ENCODE peak calls at places on chromosomes 6 and 20, in five cellular contexts. One of them, this sample, is unnamed.

GRCh38 chr20:23753589-23753988 is 2.9 kb upstream of the CST1 start:
- DNase-seq in stomach: no peak
- DNase-seq in fibroblast of lung: no peak
- DNase-seq in A549: no peak
- DNase-seq in IMR-90: no peak
- DNase-seq in this sample: no peak

GRCh38 chr6:168746643-168747042 is 305.7 kb downstream of the SMOC2 start:
- DNase-seq in stomach: no peak
- DNase-seq in fibroblast of lung: no peak
- DNase-seq in A549: no peak
- DNase-seq in IMR-90: no peak
- DNase-seq in this sample: no peak

GRCh38 chr6:153553627-153554026 is 422.5 kb upstream of the RGS17 start:
- DNase-seq in stomach: no peak
- DNase-seq in fibroblast of lung: no peak
- DNase-seq in A549: peak; percentile 2
- DNase-seq in IMR-90: no peak
- DNase-seq in this sample: no peak

GRCh38 chr6:97205936-97206335 is 77.1 kb downstream of the MMS22L start:
- DNase-seq in stomach: no peak
- DNase-seq in fibroblast of lung: no peak
- DNase-seq in A549: no peak
- DNase-seq in IMR-90: no peak
- DNase-seq in this sample: no peak

GRCh38 chr20:53163486-53163885 is 191.3 kb downstream of the TSHZ2 start:
- DNase-seq in stomach: no peak
- DNase-seq in fibroblast of lung: peak; percentile 99
- DNase-seq in A549: no peak
- DNase-seq in IMR-90: peak; percentile 10
- DNase-seq in this sample: no peak

GRCh38 chr20:32089637-32090330 is 19.7 kb upstream of the TM9SF4 start:
- DNase-seq in stomach: no peak
- DNase-seq in fibroblast of lung: no peak
- DNase-seq in A549: no peak
- DNase-seq in IMR-90: no peak
- DNase-seq in this sample: no peak

GRCh38 chr6:158867381-158868121 is 48.4 kb upstream of the EZR start:
- DNase-seq in stomach: peak; percentile 38
- DNase-seq in fibroblast of lung: no peak
- DNase-seq in A549: peak; percentile 56
- DNase-seq in IMR-90: no peak
- DNase-seq in this sample: no peak

GRCh38 chr6:134402372-134402984 is 84.6 kb upstream of the SGK1 start:
- DNase-seq in stomach: no peak
- DNase-seq in fibroblast of lung: no peak
- DNase-seq in A549: no peak
- DNase-seq in IMR-90: no peak
- DNase-seq in this sample: no peak

GRCh38 chr6:82914511-82914910 is 151.1 kb downstream of the UBE3D start:
- DNase-seq in stomach: no peak
- DNase-seq in fibroblast of lung: no peak
- DNase-seq in A549: no peak
- DNase-seq in IMR-90: no peak
- DNase-seq in this sample: no peak

GRCh38 chr20:50416930-50417329 is 93.3 kb upstream of the PTPN1 start:
- DNase-seq in stomach: no peak
- DNase-seq in fibroblast of lung: no peak
- DNase-seq in A549: no peak
- DNase-seq in IMR-90: no peak
- DNase-seq in this sample: no peak

GRCh38 chr6:90375681-90376439 is 79.2 kb upstream of the BACH2 start:
- DNase-seq in stomach: no peak
- DNase-seq in fibroblast of lung: peak; percentile 94
- DNase-seq in A549: no peak
- DNase-seq in IMR-90: peak; percentile 87
- DNase-seq in this sample: peak; percentile 46

GRCh38 chr20:37615507-37616425 is 78.1 kb upstream of the CTNNBL1 start:
- DNase-seq in stomach: peak; percentile 55
- DNase-seq in fibroblast of lung: peak; percentile 20
- DNase-seq in A549: peak; percentile 61
- DNase-seq in IMR-90: no peak
- DNase-seq in this sample: no peak

GRCh38 chr6:158061709-158062461 is 80.2 kb downstream of the SYNJ2 start:
- DNase-seq in stomach: no peak
- DNase-seq in fibroblast of lung: peak; percentile 90
- DNase-seq in A549: no peak
- DNase-seq in IMR-90: no peak
- DNase-seq in this sample: no peak

GRCh38 chr6:140138311-140138994 is 764.0 kb upstream of the CITED2 start:
- DNase-seq in stomach: no peak
- DNase-seq in fibroblast of lung: peak; percentile 3
- DNase-seq in A549: no peak
- DNase-seq in IMR-90: no peak
- DNase-seq in this sample: no peak

GRCh38 chr6:79630883-79631799 is at the start of gene SH3BGRL2:
- DNase-seq in stomach: peak; percentile 95
- DNase-seq in fibroblast of lung: peak; percentile 74
- DNase-seq in A549: peak; percentile 42
- DNase-seq in IMR-90: peak; percentile 59
- DNase-seq in this sample: peak; percentile 24

GRCh38 chr6:2155206-2155605 is 90.2 kb downstream of the GMDS start:
- DNase-seq in stomach: no peak
- DNase-seq in fibroblast of lung: no peak
- DNase-seq in A549: no peak
- DNase-seq in IMR-90: no peak
- DNase-seq in this sample: no peak

GRCh38 chr6:73657201-73657600 is 3.4 kb upstream of the SLC17A5 start:
- DNase-seq in stomach: no peak
- DNase-seq in fibroblast of lung: no peak
- DNase-seq in A549: no peak
- DNase-seq in IMR-90: no peak
- DNase-seq in this sample: no peak

GRCh38 chr20:34532320-34532719 is 16.1 kb downstream of the DYNLRB1 start:
- DNase-seq in stomach: no peak
- DNase-seq in fibroblast of lung: no peak
- DNase-seq in A549: no peak
- DNase-seq in IMR-90: no peak
- DNase-seq in this sample: no peak

GRCh38 chr6:107485157-107485556 is 4.8 kb upstream of the SOBP start:
- DNase-seq in stomach: no peak
- DNase-seq in fibroblast of lung: no peak
- DNase-seq in A549: no peak
- DNase-seq in IMR-90: no peak
- DNase-seq in this sample: no peak

GRCh38 chr6:79385333-79385732 is 150.9 kb upstream of the HMGN3 start:
- DNase-seq in stomach: no peak
- DNase-seq in fibroblast of lung: no peak
- DNase-seq in A549: no peak
- DNase-seq in IMR-90: no peak
- DNase-seq in this sample: no peak

GRCh38 chr6:29502597-29502996 is 14.8 kb upstream of the MAS1L start:
- DNase-seq in stomach: no peak
- DNase-seq in fibroblast of lung: no peak
- DNase-seq in A549: no peak
- DNase-seq in IMR-90: no peak
- DNase-seq in this sample: no peak

DNA sequence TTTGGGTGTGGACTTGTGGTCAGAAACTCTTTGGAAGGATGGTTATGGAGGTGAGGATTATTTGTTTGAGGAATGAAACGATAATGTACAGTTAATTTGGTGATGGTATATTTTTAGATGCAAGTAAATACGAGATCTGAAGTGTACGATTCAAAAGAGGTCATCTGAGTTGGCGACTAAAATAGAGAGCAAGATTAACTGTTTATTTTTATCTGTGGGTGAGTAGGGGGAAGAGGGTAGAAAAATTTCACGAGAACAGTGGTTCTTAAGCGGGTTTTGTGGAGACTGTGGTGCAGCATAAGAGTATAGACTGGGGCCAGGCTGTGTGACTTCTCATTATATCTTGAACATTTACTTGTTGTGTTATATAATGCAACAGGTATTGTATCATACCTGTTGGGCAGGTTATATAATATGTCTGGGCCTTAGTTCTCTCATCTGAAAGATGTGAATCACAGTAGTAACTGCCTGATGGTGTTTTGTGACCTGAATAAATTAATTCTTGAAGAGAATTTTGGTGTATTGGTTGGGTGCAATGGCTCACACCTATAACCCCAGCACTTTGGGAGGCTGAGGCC is 171.2 kb downstream of the JARID2 start:
- DNase-seq in stomach: no peak
- DNase-seq in fibroblast of lung: no peak
- DNase-seq in A549: no peak
- DNase-seq in IMR-90: no peak
- DNase-seq in this sample: no peak
- H3K4me3 ChIP-seq in stomach: no peak overlapping the region
- H3K4me3 ChIP-seq in fibroblast of lung: no peak overlapping the region
- H3K4me3 ChIP-seq in A549: no peak overlapping the region
- H3K4me3 ChIP-seq in IMR-90: no peak overlapping the region
- H3K4me3 ChIP-seq in this sample: no peak overlapping the region

GRCh38 chr20:25987073-25987927 is 290.6 kb upstream of the ZNF337 start:
- DNase-seq in stomach: no peak
- DNase-seq in fibroblast of lung: peak; percentile 11
- DNase-seq in A549: peak; percentile 69
- DNase-seq in IMR-90: peak; percentile 10
- DNase-seq in this sample: no peak

GRCh38 chr20:25991051-25991755 is 294.6 kb upstream of the ZNF337 start:
- DNase-seq in stomach: no peak
- DNase-seq in fibroblast of lung: no peak
- DNase-seq in A549: no peak
- DNase-seq in IMR-90: no peak
- DNase-seq in this sample: no peak

GRCh38 chr20:25984933-25985332 is 288.3 kb upstream of the ZNF337 start:
- DNase-seq in stomach: no peak
- DNase-seq in fibroblast of lung: no peak
- DNase-seq in A549: no peak
- DNase-seq in IMR-90: peak; percentile 49
- DNase-seq in this sample: no peak

GRCh38 chr20:25989196-25989595 is 292.5 kb upstream of the ZNF337 start:
- DNase-seq in stomach: no peak
- DNase-seq in fibroblast of lung: no peak
- DNase-seq in A549: no peak
- DNase-seq in IMR-90: no peak
- DNase-seq in this sample: no peak

DNA sequence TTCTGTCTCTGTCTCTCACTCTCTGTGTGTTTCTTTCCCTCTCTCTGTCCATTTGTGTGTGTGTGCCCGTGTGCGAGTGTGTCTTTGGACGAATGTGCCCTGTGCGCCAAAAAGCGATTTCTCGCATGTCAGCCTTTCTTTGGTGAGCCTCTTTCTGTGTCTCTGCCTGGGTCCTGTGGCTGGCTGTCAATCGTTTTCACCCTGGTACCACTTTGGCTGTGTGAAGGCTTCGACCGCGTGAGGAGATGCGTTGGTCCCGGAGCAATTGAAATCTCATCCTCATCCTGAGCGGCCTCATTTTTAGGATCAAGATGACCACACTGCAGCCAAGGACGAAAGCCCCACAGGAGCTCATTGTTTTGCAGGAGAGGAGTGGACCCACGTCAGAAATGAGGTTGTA is 288.9 kb upstream of the ZNF337 start:
- DNase-seq in stomach: no peak
- DNase-seq in fibroblast of lung: no peak
- DNase-seq in A549: no peak
- DNase-seq in IMR-90: no peak
- DNase-seq in this sample: no peak
- TF ChIP-seq CTCF in stomach: no peak
- TF ChIP-seq CTCF in fibroblast of lung: no peak
- TF ChIP-seq CTCF in A549: no peak
- TF ChIP-seq CTCF in IMR-90: no peak
- TF ChIP-seq CTCF in this sample: no peak

GRCh38 chr6:111088668-111089003 is 1.3 kb downstream of the SLC16A10 start:
- DNase-seq in stomach: no peak
- DNase-seq in fibroblast of lung: no peak
- DNase-seq in A549: no peak
- DNase-seq in IMR-90: no peak
- DNase-seq in this sample: no peak

GRCh38 chr6:111086685-111087084 is 618 bp upstream of the SLC16A10 start:
- DNase-seq in stomach: no peak
- DNase-seq in fibroblast of lung: no peak
- DNase-seq in A549: no peak
- DNase-seq in IMR-90: no peak
- DNase-seq in this sample: no peak

GRCh38 chr6:111090766-111091165 is 3.5 kb downstream of the SLC16A10 start:
- DNase-seq in stomach: no peak
- DNase-seq in fibroblast of lung: no peak
- DNase-seq in A549: no peak
- DNase-seq in IMR-90: no peak
- DNase-seq in this sample: no peak

GRCh38 chr6:111087871-111088667 is 766 bp downstream of the SLC16A10 start:
- DNase-seq in stomach: peak; percentile 44
- DNase-seq in fibroblast of lung: peak; percentile 11
- DNase-seq in A549: no peak
- DNase-seq in IMR-90: no peak
- DNase-seq in this sample: no peak

GRCh38 chr6:111087106-111087835 is at the start of gene SLC16A10:
- DNase-seq in stomach: peak; percentile 84
- DNase-seq in fibroblast of lung: peak; percentile 39
- DNase-seq in A549: peak; percentile 22
- DNase-seq in IMR-90: no peak
- DNase-seq in this sample: no peak
- H3K27ac ChIP-seq in stomach: peak within 1 kb of the TSS; percentile 79
- H3K27ac ChIP-seq in fibroblast of lung: no peak within 1 kb of the TSS
- H3K27ac ChIP-seq in A549: peak within 1 kb of the TSS; percentile 76
- H3K27ac ChIP-seq in IMR-90: no peak within 1 kb of the TSS
- H3K27ac ChIP-seq in this sample: no peak within 1 kb of the TSS

GRCh38 chr6:27281569-27281968 is 30.5 kb downstream of the POM121L2 start:
- DNase-seq in stomach: no peak
- DNase-seq in fibroblast of lung: no peak
- DNase-seq in A549: no peak
- DNase-seq in IMR-90: no peak
- DNase-seq in this sample: no peak

GRCh38 chr6:27280064-27280539 is 32.0 kb downstream of the POM121L2 start:
- DNase-seq in stomach: no peak
- DNase-seq in fibroblast of lung: peak; percentile 52
- DNase-seq in A549: peak; percentile 72
- DNase-seq in IMR-90: peak; percentile 53
- DNase-seq in this sample: peak; percentile 13

GRCh38 chr6:27279513-27280063 is 32.1 kb downstream of the PRSS16 start:
- DNase-seq in stomach: no peak
- DNase-seq in fibroblast of lung: no peak
- DNase-seq in A549: peak; percentile 42
- DNase-seq in IMR-90: no peak
- DNase-seq in this sample: no peak

GRCh38 chr6:27281105-27281539 is 31.0 kb downstream of the POM121L2 start:
- DNase-seq in stomach: no peak
- DNase-seq in fibroblast of lung: no peak
- DNase-seq in A549: peak; percentile 63
- DNase-seq in IMR-90: no peak
- DNase-seq in this sample: no peak

DNA sequence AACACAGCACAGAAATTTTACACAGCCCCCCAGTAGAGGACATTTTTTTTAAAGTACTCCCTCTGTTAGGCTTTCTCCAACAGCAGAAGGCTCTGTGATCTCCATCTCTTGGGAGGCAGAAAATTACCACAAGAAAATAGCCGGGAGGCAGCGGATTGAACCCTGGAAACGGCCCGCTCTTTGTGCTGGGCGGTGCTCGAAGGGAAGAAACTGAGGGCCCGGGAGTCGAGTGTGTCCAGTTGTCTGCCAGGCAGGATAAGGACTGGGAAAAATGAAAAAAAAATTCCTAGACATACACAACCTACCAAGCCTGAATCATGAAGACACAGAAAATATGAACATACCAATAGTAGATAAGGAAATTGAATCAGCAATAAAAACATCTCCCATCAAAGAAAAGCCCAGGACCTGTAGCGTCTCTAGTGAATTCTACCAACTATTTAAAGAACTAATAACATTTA is 31.5 kb downstream of the POM121L2 start:
- DNase-seq in stomach: no peak
- DNase-seq in fibroblast of lung: no peak
- DNase-seq in A549: peak; percentile 40
- DNase-seq in IMR-90: no peak
- DNase-seq in this sample: no peak
- H3K4me3 ChIP-seq in stomach: no peak overlapping the region
- H3K4me3 ChIP-seq in fibroblast of lung: peak overlapping the region; percentile 51
- H3K4me3 ChIP-seq in A549: peak overlapping the region; percentile 62
- H3K4me3 ChIP-seq in IMR-90: peak overlapping the region; percentile 27
- H3K4me3 ChIP-seq in this sample: peak overlapping the region; percentile 56